ENCODE peak calls at places on chromosome 13, in four cellular contexts. One of them, this sample, is unnamed.

GRCh38 chr13:55728229-55728628 is 1412.5 kb upstream of the PRR20A start:
- DNase-seq in stimulated activated CD4-positive, alpha-beta T cell treated with anti-CD3 and anti-CD28 coated beads, Interleukin-2, amount 100 ng/mL, for 24 hours: no peak
- DNase-seq in cortex of kidney: no peak
- DNase-seq in GF-D8: no peak
- DNase-seq in this sample: no peak

GRCh38 chr13:33119886-33120543 is 103.8 kb downstream of the KL start:
- DNase-seq in stimulated activated CD4-positive, alpha-beta T cell treated with anti-CD3 and anti-CD28 coated beads, Interleukin-2, amount 100 ng/mL, for 24 hours: no peak
- DNase-seq in cortex of kidney: no peak
- DNase-seq in GF-D8: no peak
- DNase-seq in this sample: no peak

GRCh38 chr13:74301200-74302063 is 167.2 kb upstream of the KLF12 start:
- DNase-seq in stimulated activated CD4-positive, alpha-beta T cell treated with anti-CD3 and anti-CD28 coated beads, Interleukin-2, amount 100 ng/mL, for 24 hours: no peak
- DNase-seq in cortex of kidney: no peak
- DNase-seq in GF-D8: no peak
- DNase-seq in this sample: no peak

GRCh38 chr13:40813662-40814454 is 24.4 kb downstream of the SLC25A15 start:
- DNase-seq in stimulated activated CD4-positive, alpha-beta T cell treated with anti-CD3 and anti-CD28 coated beads, Interleukin-2, amount 100 ng/mL, for 24 hours: no peak
- DNase-seq in cortex of kidney: no peak
- DNase-seq in GF-D8: peak; percentile 20
- DNase-seq in this sample: no peak

GRCh38 chr13:113061271-113061625 is 44.3 kb upstream of the F7 start:
- DNase-seq in stimulated activated CD4-positive, alpha-beta T cell treated with anti-CD3 and anti-CD28 coated beads, Interleukin-2, amount 100 ng/mL, for 24 hours: no peak
- DNase-seq in cortex of kidney: no peak
- DNase-seq in GF-D8: no peak
- DNase-seq in this sample: no peak

GRCh38 chr13:76213423-76213904 is 577.3 kb downstream of the LMO7 start:
- DNase-seq in stimulated activated CD4-positive, alpha-beta T cell treated with anti-CD3 and anti-CD28 coated beads, Interleukin-2, amount 100 ng/mL, for 24 hours: no peak
- DNase-seq in cortex of kidney: no peak
- DNase-seq in GF-D8: no peak
- DNase-seq in this sample: no peak

GRCh38 chr13:46202188-46202795 is 9.4 kb upstream of the LRRC63 start:
- DNase-seq in stimulated activated CD4-positive, alpha-beta T cell treated with anti-CD3 and anti-CD28 coated beads, Interleukin-2, amount 100 ng/mL, for 24 hours: no peak
- DNase-seq in cortex of kidney: no peak
- DNase-seq in GF-D8: no peak
- DNase-seq in this sample: no peak

GRCh38 chr13:75792526-75793187 is 156.5 kb downstream of the LMO7 start:
- DNase-seq in stimulated activated CD4-positive, alpha-beta T cell treated with anti-CD3 and anti-CD28 coated beads, Interleukin-2, amount 100 ng/mL, for 24 hours: no peak
- DNase-seq in cortex of kidney: no peak
- DNase-seq in GF-D8: no peak
- DNase-seq in this sample: no peak

GRCh38 chr13:51148223-51148951 is 37.3 kb upstream of the C13orf42 start:
- DNase-seq in stimulated activated CD4-positive, alpha-beta T cell treated with anti-CD3 and anti-CD28 coated beads, Interleukin-2, amount 100 ng/mL, for 24 hours: no peak
- DNase-seq in cortex of kidney: no peak
- DNase-seq in GF-D8: no peak
- DNase-seq in this sample: peak; percentile 77

GRCh38 chr13:75633285-75633684 is 2.8 kb upstream of the LMO7 start:
- DNase-seq in stimulated activated CD4-positive, alpha-beta T cell treated with anti-CD3 and anti-CD28 coated beads, Interleukin-2, amount 100 ng/mL, for 24 hours: no peak
- DNase-seq in cortex of kidney: no peak
- DNase-seq in GF-D8: no peak
- DNase-seq in this sample: no peak

GRCh38 chr13:110109910-110110309 is 197.0 kb downstream of the COL4A1 start:
- DNase-seq in stimulated activated CD4-positive, alpha-beta T cell treated with anti-CD3 and anti-CD28 coated beads, Interleukin-2, amount 100 ng/mL, for 24 hours: no peak
- DNase-seq in cortex of kidney: no peak
- DNase-seq in GF-D8: no peak
- DNase-seq in this sample: peak; percentile 70

GRCh38 chr13:46926856-46927625 is 30.2 kb upstream of the HTR2A start:
- DNase-seq in stimulated activated CD4-positive, alpha-beta T cell treated with anti-CD3 and anti-CD28 coated beads, Interleukin-2, amount 100 ng/mL, for 24 hours: no peak
- DNase-seq in cortex of kidney: no peak
- DNase-seq in GF-D8: no peak
- DNase-seq in this sample: no peak

GRCh38 chr13:41463823-41464602 is 6.7 kb downstream of the RGCC start:
- DNase-seq in stimulated activated CD4-positive, alpha-beta T cell treated with anti-CD3 and anti-CD28 coated beads, Interleukin-2, amount 100 ng/mL, for 24 hours: peak; percentile 67
- DNase-seq in cortex of kidney: no peak
- DNase-seq in GF-D8: no peak
- DNase-seq in this sample: no peak

GRCh38 chr13:46119883-46120614 is 15.2 kb upstream of the CPB2 start:
- DNase-seq in stimulated activated CD4-positive, alpha-beta T cell treated with anti-CD3 and anti-CD28 coated beads, Interleukin-2, amount 100 ng/mL, for 24 hours: no peak
- DNase-seq in cortex of kidney: no peak
- DNase-seq in GF-D8: no peak
- DNase-seq in this sample: no peak

GRCh38 chr13:112696001-112696868 is 6.4 kb downstream of the ATP11A start:
- DNase-seq in stimulated activated CD4-positive, alpha-beta T cell treated with anti-CD3 and anti-CD28 coated beads, Interleukin-2, amount 100 ng/mL, for 24 hours: no peak
- DNase-seq in cortex of kidney: no peak
- DNase-seq in GF-D8: no peak
- DNase-seq in this sample: no peak

GRCh38 chr13:105518086-105518485 is 1017.4 kb downstream of the EFNB2 start:
- DNase-seq in stimulated activated CD4-positive, alpha-beta T cell treated with anti-CD3 and anti-CD28 coated beads, Interleukin-2, amount 100 ng/mL, for 24 hours: no peak
- DNase-seq in cortex of kidney: no peak
- DNase-seq in GF-D8: no peak
- DNase-seq in this sample: no peak

GRCh38 chr13:41751277-41751676 is 209.6 kb downstream of the VWA8 start:
- DNase-seq in stimulated activated CD4-positive, alpha-beta T cell treated with anti-CD3 and anti-CD28 coated beads, Interleukin-2, amount 100 ng/mL, for 24 hours: no peak
- DNase-seq in cortex of kidney: no peak
- DNase-seq in GF-D8: no peak
- DNase-seq in this sample: no peak

GRCh38 chr13:33252103-33252502 is 33.5 kb downstream of the STARD13 start:
- DNase-seq in stimulated activated CD4-positive, alpha-beta T cell treated with anti-CD3 and anti-CD28 coated beads, Interleukin-2, amount 100 ng/mL, for 24 hours: no peak
- DNase-seq in cortex of kidney: no peak
- DNase-seq in GF-D8: no peak
- DNase-seq in this sample: no peak

GRCh38 chr13:93859666-93860065 is 619.8 kb downstream of the DCT start:
- DNase-seq in stimulated activated CD4-positive, alpha-beta T cell treated with anti-CD3 and anti-CD28 coated beads, Interleukin-2, amount 100 ng/mL, for 24 hours: no peak
- DNase-seq in cortex of kidney: no peak
- DNase-seq in GF-D8: no peak
- DNase-seq in this sample: no peak

GRCh38 chr13:107209811-107210210 is 641.9 kb upstream of the ARGLU1 start:
- DNase-seq in stimulated activated CD4-positive, alpha-beta T cell treated with anti-CD3 and anti-CD28 coated beads, Interleukin-2, amount 100 ng/mL, for 24 hours: no peak
- DNase-seq in cortex of kidney: no peak
- DNase-seq in GF-D8: no peak
- DNase-seq in this sample: no peak

GRCh38 chr13:91046715-91047327 is 300.7 kb upstream of the MIR17HG start:
- DNase-seq in stimulated activated CD4-positive, alpha-beta T cell treated with anti-CD3 and anti-CD28 coated beads, Interleukin-2, amount 100 ng/mL, for 24 hours: no peak
- DNase-seq in cortex of kidney: no peak
- DNase-seq in GF-D8: no peak
- DNase-seq in this sample: no peak

GRCh38 chr13:59360108-59360507 is 803.6 kb downstream of the DIAPH3 start:
- DNase-seq in stimulated activated CD4-positive, alpha-beta T cell treated with anti-CD3 and anti-CD28 coated beads, Interleukin-2, amount 100 ng/mL, for 24 hours: no peak
- DNase-seq in cortex of kidney: no peak
- DNase-seq in GF-D8: peak; percentile 53
- DNase-seq in this sample: no peak

GRCh38 chr13:99908129-99908805 is 63.3 kb downstream of the ZIC5 start:
- DNase-seq in stimulated activated CD4-positive, alpha-beta T cell treated with anti-CD3 and anti-CD28 coated beads, Interleukin-2, amount 100 ng/mL, for 24 hours: no peak
- DNase-seq in cortex of kidney: no peak
- DNase-seq in GF-D8: no peak
- DNase-seq in this sample: no peak

GRCh38 chr13:85434927-85435326 is 364.3 kb downstream of the SLITRK6 start:
- DNase-seq in stimulated activated CD4-positive, alpha-beta T cell treated with anti-CD3 and anti-CD28 coated beads, Interleukin-2, amount 100 ng/mL, for 24 hours: no peak
- DNase-seq in cortex of kidney: no peak
- DNase-seq in GF-D8: no peak
- DNase-seq in this sample: no peak

GRCh38 chr13:112814905-112815585 is 125.2 kb downstream of the ATP11A start:
- DNase-seq in stimulated activated CD4-positive, alpha-beta T cell treated with anti-CD3 and anti-CD28 coated beads, Interleukin-2, amount 100 ng/mL, for 24 hours: no peak
- DNase-seq in cortex of kidney: no peak
- DNase-seq in GF-D8: no peak
- DNase-seq in this sample: no peak

GRCh38 chr13:101289764-101290163 is 126.5 kb downstream of the NALCN start:
- DNase-seq in stimulated activated CD4-positive, alpha-beta T cell treated with anti-CD3 and anti-CD28 coated beads, Interleukin-2, amount 100 ng/mL, for 24 hours: peak; percentile 3
- DNase-seq in cortex of kidney: no peak
- DNase-seq in GF-D8: no peak
- DNase-seq in this sample: no peak

GRCh38 chr13:98105929-98106336 is 37.0 kb upstream of the FARP1 start:
- DNase-seq in stimulated activated CD4-positive, alpha-beta T cell treated with anti-CD3 and anti-CD28 coated beads, Interleukin-2, amount 100 ng/mL, for 24 hours: no peak
- DNase-seq in cortex of kidney: no peak
- DNase-seq in GF-D8: no peak
- DNase-seq in this sample: no peak